ENCODE peak calls at places on chromosomes 1 and 21, in six cellular contexts. N is lung, Y is cardiac muscle cell, W is GM12865, E is astrocyte of the cerebellum, F is fibroblast of lung. S is an unnamed sample.

GRCh38 chr1:9689011-9689706 is 37.6 kb downstream of the PIK3CD start:
- DNase-seq in E (no peak), Y (peak; percentile 81), F (peak; percentile 67), N (peak; percentile 84), W (peak; percentile 88), S (peak; percentile 71)

GRCh38 chr1:55694297-55694696 is 479.1 kb upstream of the USP24 start:
- DNase-seq in E (no peak), Y (no peak), W (no peak), N (no peak), F (no peak), S (no peak)

GRCh38 chr1:29691499-29691898 is 455.2 kb downstream of the PTPRU start:
- DNase-seq in W (no peak), F (no peak), Y (no peak), N (no peak), E (no peak), S (no peak)

GRCh38 chr1:240031414-240031813 is 60.3 kb upstream of the FMN2 start:
- DNase-seq in Y (no peak), N (no peak), F (peak; percentile 50), W (no peak), E (no peak), S (no peak)

GRCh38 chr1:100360790-100361232 is 8.5 kb downstream of the CDC14A start:
- DNase-seq in W (no peak), Y (peak; percentile 66), F (peak; percentile 31), N (no peak), E (peak; percentile 91), S (no peak)

GRCh38 chr1:101291562-101292035 is 54.8 kb downstream of the S1PR1 start:
- DNase-seq in W (peak; percentile 74), E (peak; percentile 57), N (no peak), F (peak; percentile 80), Y (peak; percentile 92), S (no peak)

GRCh38 chr1:6441586-6441985 is 17.0 kb downstream of the ESPN start:
- DNase-seq in Y (no peak), N (no peak), F (no peak), E (no peak), W (no peak), S (no peak)

GRCh38 chr21:38488640-38489282 is 9.5 kb downstream of the ERG start:
- DNase-seq in Y (no peak), N (no peak), F (no peak), E (no peak), W (no peak), S (no peak)

GRCh38 chr1:106526650-106527049 is 529.8 kb upstream of the PRMT6 start:
- DNase-seq in Y (peak; percentile 6), F (peak; percentile 88), N (no peak), E (peak; percentile 48), W (no peak), S (no peak)

GRCh38 chr21:33655591-33656221 is 13.4 kb downstream of the ITSN1 start:
- DNase-seq in F (peak; percentile 72), Y (peak; percentile 87), E (peak; percentile 80), W (no peak), N (peak; percentile 49), S (no peak)

GRCh38 chr1:57620589-57620988 is 196.7 kb upstream of the DAB1 start:
- DNase-seq in E (no peak), F (no peak), N (no peak), W (no peak), Y (no peak), S (no peak)

GRCh38 chr1:235919127-235919796 is 52.6 kb upstream of the LYST start:
- DNase-seq in N (no peak), E (no peak), F (peak; percentile 47), Y (no peak), W (no peak), S (no peak)

GRCh38 chr1:11045428-11046269 is 1.4 kb downstream of the MASP2 start:
- DNase-seq in W (no peak), E (no peak), N (no peak), Y (no peak), F (no peak), S (peak; percentile 32)

GRCh38 chr1:70043806-70044205 is 161.6 kb downstream of the LRRC40 start:
- DNase-seq in F (peak; percentile 54), N (no peak), W (no peak), E (peak; percentile 60), Y (peak; percentile 90), S (no peak)

GRCh38 chr1:169163059-169163458 is 56.6 kb downstream of the ATP1B1 start:
- DNase-seq in E (no peak), F (no peak), N (no peak), W (peak; percentile 42), Y (peak; percentile 6), S (no peak)

GRCh38 chr1:193656841-193657240 is 470.4 kb upstream of the B3GALT2 start:
- DNase-seq in N (no peak), W (no peak), Y (no peak), E (no peak), F (peak; percentile 53), S (no peak)

GRCh38 chr21:34743285-34743684 is 74.5 kb downstream of the CLIC6 start:
- DNase-seq in Y (no peak), E (no peak), N (no peak), F (no peak), W (no peak), S (no peak)

GRCh38 chr1:61844006-61844405 is 101.7 kb downstream of the PATJ start:
- DNase-seq in W (no peak), Y (no peak), F (no peak), E (no peak), N (no peak), S (no peak)

GRCh38 chr1:156842618-156843300 is 16.2 kb downstream of the INSRR start:
- DNase-seq in F (no peak), E (no peak), N (no peak), Y (no peak), W (no peak), S (no peak)

GRCh38 chr1:14531519-14531918 is 67.0 kb upstream of the KAZN start:
- DNase-seq in N (no peak), E (no peak), F (no peak), W (no peak), Y (no peak), S (no peak)

GRCh38 chr1:32754282-32755097 is 51.9 kb upstream of the SYNC start:
- DNase-seq in W (no peak), Y (no peak), N (no peak), E (no peak), F (no peak), S (peak; percentile 36)

GRCh38 chr1:175192630-175193338 is at the start of gene KIAA0040:
- DNase-seq in F (no peak), E (no peak), W (peak; percentile 75), N (peak; percentile 77), Y (peak; percentile 38), S (peak; percentile 39)

GRCh38 chr1:68378296-68379084 is 71.3 kb downstream of the RPE65 start:
- DNase-seq in W (no peak), Y (no peak), E (no peak), F (peak; percentile 21), N (no peak), S (no peak)

GRCh38 chr1:85583355-85584263 is 3.0 kb downstream of the CCN1 start:
- DNase-seq in N (no peak), Y (peak; percentile 63), E (peak; percentile 67), W (no peak), F (no peak), S (no peak)

GRCh38 chr1:235021321-235021720 is 107.3 kb downstream of the TOMM20 start:
- DNase-seq in Y (no peak), N (no peak), E (no peak), F (no peak), W (no peak), S (no peak)

GRCh38 chr1:182584746-182585145 is 4.3 kb downstream of the RNASEL start:
- DNase-seq in E (no peak), W (no peak), N (no peak), F (no peak), Y (no peak), S (no peak)

GRCh38 chr1:241992734-241993133 is 6.2 kb downstream of the MAP1LC3C start:
- DNase-seq in Y (no peak), N (no peak), E (no peak), W (no peak), F (peak; percentile 50), S (no peak)

GRCh38 chr1:109763646-109764415 is at the start of gene EPS8L3:
- DNase-seq in E (no peak), N (no peak), Y (no peak), F (no peak), W (no peak), S (no peak)

GRCh38 chr1:94418664-94419655 is 771 bp downstream of the ABCD3 start:
- DNase-seq in W (no peak), E (no peak), Y (peak; percentile 46), F (peak; percentile 42), N (peak; percentile 70), S (no peak)

GRCh38 chr1:33343539-33343938 is 22.6 kb upstream of the A3GALT2 start:
- DNase-seq in N (no peak), W (no peak), E (no peak), F (no peak), Y (peak; percentile 87), S (no peak)

GRCh38 chr1:63316540-63316939 is 5.8 kb upstream of the FOXD3 start:
- DNase-seq in Y (no peak), N (no peak), F (no peak), W (no peak), E (no peak), S (no peak)

GRCh38 chr1:217747156-217747769 is 116.1 kb downstream of the SPATA17 start:
- DNase-seq in N (no peak), E (peak; percentile 19), Y (peak; percentile 57), W (peak; percentile 22), F (peak; percentile 67), S (no peak)
- TF ChIP-seq CTCF in N (peak; percentile 9), E (peak; percentile 52), Y (peak; percentile 77), W (peak; percentile 51), F (peak; percentile 33), S (peak; percentile 92)

GRCh38 chr1:229238674-229239415 is 32.1 kb upstream of the RAB4A start:
- DNase-seq in W (no peak), E (no peak), F (no peak), N (no peak), Y (peak; percentile 19), S (no peak)

GRCh38 chr1:229238231-229238630 is 32.7 kb upstream of the RAB4A start:
- DNase-seq in Y (no peak), N (no peak), W (no peak), F (no peak), E (no peak), S (no peak)

GRCh38 chr1:229234870-229235472 is 35.9 kb upstream of the RAB4A start:
- DNase-seq in E (no peak), W (no peak), F (no peak), Y (no peak), N (no peak), S (no peak)

GRCh38 chr1:229240532-229240931 is 30.4 kb upstream of the RAB4A start:
- DNase-seq in N (no peak), W (no peak), F (no peak), Y (no peak), E (no peak), S (no peak)

GRCh38 chr1:229237320-229237719 is 33.6 kb upstream of the RAB4A start:
- DNase-seq in N (no peak), W (no peak), Y (no peak), F (no peak), E (no peak), S (no peak)
- TF ChIP-seq CTCF in N (no peak), W (no peak), Y (no peak), F (no peak), E (no peak), S (no peak)

GRCh38 chr1:221855156-221855555 is 113.3 kb upstream of the DUSP10 start:
- DNase-seq in E (no peak), Y (no peak), N (no peak), W (no peak), F (no peak), S (no peak)
- TF ChIP-seq CTCF in E (no peak), Y (no peak), N (no peak), W (no peak), F (no peak), S (no peak)

GRCh38 chr1:171988243-171988642 is 146.9 kb downstream of the DNM3 start:
- DNase-seq in N (no peak), E (no peak), W (no peak), F (no peak), Y (no peak), S (no peak)
- TF ChIP-seq CTCF in N (no peak), E (no peak), W (no peak), F (no peak), Y (no peak), S (no peak)

S was measured in neural crest cell.